ENCODE peak calls at places on chromosomes 5 and 9, in seven cellular contexts. Y, N, L, D, B, G and C are unnamed samples.

GRCh38 chr9:83141887-83142286 is 78.9 kb upstream of the RASEF start:
- DNase-seq in D (no peak), G (no peak), B (no peak), N (no peak), L (no peak), Y (no peak), C (no peak)

GRCh38 chr5:33240552-33240951 is 200.2 kb upstream of the TARS1 start:
- DNase-seq in D (no peak), Y (no peak), L (no peak), N (no peak), G (no peak), B (no peak), C (no peak)

GRCh38 chr5:82405166-82405565 is 127.0 kb upstream of the RPS23 start:
- DNase-seq in D (no peak), Y (no peak), B (no peak), L (peak; percentile 68), N (no peak), G (no peak), C (no peak)

GRCh38 chr5:160772854-160773253 is 79.2 kb downstream of the ATP10B start:
- DNase-seq in G (no peak), L (no peak), N (no peak), B (no peak), Y (no peak), D (no peak), C (no peak)

GRCh38 chr9:88782931-88783451 is 208.3 kb upstream of the S1PR3 start:
- DNase-seq in N (no peak), D (no peak), Y (no peak), B (no peak), G (no peak), L (no peak), C (no peak)

GRCh38 chr5:135206862-135207261 is 172.8 kb upstream of the PITX1 start:
- DNase-seq in B (no peak), N (no peak), D (no peak), G (no peak), Y (no peak), L (no peak), C (no peak)

GRCh38 chr5:130871346-130872086 is 293.5 kb downstream of the HINT1 start:
- DNase-seq in Y (peak; percentile 63), D (peak; percentile 46), B (no peak), L (no peak), G (no peak), N (no peak), C (no peak)

GRCh38 chr5:134125195-134126015 is 10.9 kb downstream of the TCF7 start:
- DNase-seq in G (no peak), N (peak; percentile 75), Y (peak; percentile 57), L (peak; percentile 75), D (peak; percentile 41), B (peak; percentile 65), C (no peak)

GRCh38 chr5:153880094-153880493 is 158.6 kb downstream of the FAM114A2 start:
- DNase-seq in B (no peak), Y (no peak), N (no peak), G (no peak), D (no peak), L (no peak), C (no peak)

GRCh38 chr5:138654281-138654867 is 79.2 kb upstream of the HSPA9 start:
- DNase-seq in G (no peak), L (peak; percentile 64), N (peak; percentile 13), D (no peak), B (no peak), Y (no peak), C (peak; percentile 20)

GRCh38 chr9:5587024-5587423 is 41.9 kb upstream of the RIC1 start:
- DNase-seq in L (peak; percentile 59), N (peak; percentile 52), Y (no peak), B (no peak), G (no peak), D (no peak), C (no peak)

GRCh38 chr5:122126711-122127385 is 2.5 kb upstream of the ZNF474 start:
- DNase-seq in D (no peak), N (peak; percentile 36), Y (peak; percentile 22), B (no peak), L (no peak), G (no peak), C (no peak)

GRCh38 chr5:35098214-35098613 is 50.5 kb upstream of the AGXT2 start:
- DNase-seq in L (no peak), Y (no peak), G (no peak), D (no peak), N (no peak), B (no peak), C (no peak)

GRCh38 chr5:69276422-69277174 is 41.9 kb downstream of the CDK7 start:
- DNase-seq in D (no peak), L (no peak), Y (no peak), G (no peak), N (no peak), B (no peak), C (no peak)

GRCh38 chr9:110753734-110754231 is 85.2 kb downstream of the MUSK start:
- DNase-seq in N (no peak), L (no peak), G (no peak), D (no peak), Y (no peak), B (no peak), C (no peak)

GRCh38 chr5:127056896-127057295 is 16.4 kb downstream of the C5orf63 start:
- DNase-seq in B (no peak), G (no peak), D (no peak), N (no peak), Y (no peak), L (no peak), C (no peak)

GRCh38 chr9:123389698-123390097 is 33.7 kb downstream of the CRB2 start:
- DNase-seq in G (no peak), L (no peak), B (no peak), Y (no peak), N (no peak), D (no peak), C (no peak)

GRCh38 chr9:22107646-22108045 is 98.5 kb upstream of the CDKN2B start:
- DNase-seq in L (no peak), N (no peak), B (no peak), G (no peak), D (no peak), Y (no peak), C (no peak)

GRCh38 chr5:38724301-38725030 is 121.3 kb upstream of the OSMR start:
- DNase-seq in N (no peak), B (no peak), L (no peak), G (no peak), D (no peak), Y (no peak), C (no peak)

GRCh38 chr5:174503461-174504265 is 220.7 kb upstream of the MSX2 start:
- DNase-seq in D (no peak), N (peak; percentile 36), Y (no peak), L (peak; percentile 56), B (no peak), G (no peak), C (no peak)

GRCh38 chr5:59067976-59068651 is 485.2 kb downstream of the RAB3C start:
- DNase-seq in L (no peak), B (no peak), Y (no peak), D (no peak), N (no peak), G (no peak), C (no peak)

GRCh38 chr5:78527054-78527884 is 121.3 kb downstream of the LHFPL2 start:
- DNase-seq in D (peak; percentile 54), L (peak; percentile 70), G (no peak), N (no peak), Y (peak; percentile 78), B (peak; percentile 50), C (no peak)

DNA sequence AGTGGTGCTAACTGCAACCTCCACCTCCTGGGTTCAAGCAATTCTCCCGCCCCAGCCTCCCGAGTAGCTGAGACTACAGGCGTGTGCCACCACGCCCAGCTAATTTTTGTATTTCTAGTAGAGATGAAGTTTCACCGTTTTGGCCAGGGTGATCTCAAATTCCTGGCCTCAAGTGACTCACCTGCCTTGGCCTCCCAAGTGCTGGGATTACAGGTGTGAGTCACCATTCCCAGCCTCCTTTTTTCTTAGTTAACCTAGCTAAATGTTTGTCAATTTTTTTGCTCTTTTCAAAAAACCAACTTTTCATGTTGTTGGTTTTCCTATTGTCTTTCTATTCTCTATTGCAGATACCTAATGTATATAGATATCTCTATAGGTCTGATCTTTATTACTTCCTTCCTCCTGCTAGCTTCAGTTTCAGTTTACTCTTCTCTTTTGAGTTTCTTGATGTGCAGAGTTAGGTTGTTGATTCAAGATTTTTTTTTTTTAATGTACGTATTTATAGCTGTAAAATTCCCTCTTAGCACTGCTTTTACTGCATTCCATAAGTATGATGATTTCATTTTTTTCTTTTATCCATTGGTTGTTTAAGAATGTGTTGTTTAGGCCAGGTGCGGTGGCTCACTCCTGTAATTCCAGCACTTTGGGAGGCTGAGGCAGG is 32.9 kb downstream of the FGD3 start:
- DNase-seq in L (peak; percentile 77), B (no peak), D (no peak), N (no peak), Y (no peak), G (no peak), C (no peak)
- H3K9me3 ChIP-seq in L (peaks cover 57% of the 10 kb centered on the region), B (no peaks in the 10 kb centered on the region), D (peaks cover 23% of the 10 kb centered on the region), N (peaks cover 8% of the 10 kb centered on the region), Y (no peaks in the 10 kb centered on the region), G (peaks cover 6% of the 10 kb centered on the region), C (no peaks in the 10 kb centered on the region)

DNA sequence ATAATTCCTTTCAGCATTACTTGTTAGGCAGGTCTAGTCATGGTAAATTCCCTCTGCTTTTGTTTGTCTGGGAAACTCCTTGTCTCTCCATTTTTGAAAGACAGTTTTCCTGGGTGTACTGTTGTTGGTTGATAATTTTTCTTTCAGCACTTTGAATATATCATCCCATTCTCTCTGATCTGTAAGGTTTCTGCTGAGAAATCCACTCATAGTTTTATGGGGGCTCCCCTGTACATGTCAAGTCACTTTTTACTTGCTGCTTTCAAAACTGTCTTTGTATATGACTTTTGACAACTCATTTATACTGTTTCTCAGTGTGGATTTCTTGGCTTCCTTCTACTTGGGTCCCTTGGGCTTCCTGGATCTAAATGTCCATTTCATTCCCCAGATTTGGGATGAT is 16.5 kb downstream of the MEIKIN start:
- DNase-seq in N (no peak), L (no peak), Y (no peak), B (no peak), D (no peak), G (no peak), C (no peak)
- H3K9me3 ChIP-seq in N (peaks cover 4% of the 10 kb centered on the region), L (no peaks in the 10 kb centered on the region), Y (no peaks in the 10 kb centered on the region), B (no peaks in the 10 kb centered on the region), D (peaks cover 73% of the 10 kb centered on the region), G (peaks cover 17% of the 10 kb centered on the region), C (peaks cover 3% of the 10 kb centered on the region)

DNA sequence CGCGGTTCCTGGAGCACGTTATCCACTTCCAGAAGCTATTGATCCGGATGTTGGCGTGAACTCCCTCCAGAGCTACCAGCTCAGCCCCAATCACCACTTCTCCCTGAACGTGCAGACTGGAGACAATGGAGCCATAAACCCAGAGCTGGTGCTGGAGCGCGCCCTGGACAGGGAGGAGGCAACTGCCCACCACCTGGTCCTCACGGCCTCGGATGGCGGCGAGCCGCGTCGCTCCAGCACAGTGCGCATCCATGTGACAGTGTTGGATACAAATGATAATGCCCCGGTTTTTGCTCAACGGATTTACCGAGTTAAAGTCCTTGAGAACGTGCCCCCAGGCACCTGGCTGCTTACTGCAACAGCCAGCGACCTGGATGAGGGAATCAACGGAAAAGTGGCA is 809 bp downstream of the PCDHGA9 start:
- DNase-seq in G (no peak), D (no peak), L (no peak), N (no peak), B (no peak), Y (no peak), C (no peak)
- H3K9me3 ChIP-seq in G (peaks cover 46% of the 10 kb centered on the region), D (peaks cover 100% of the 10 kb centered on the region), L (no peaks in the 10 kb centered on the region), N (peaks cover 66% of the 10 kb centered on the region), B (peaks cover 2% of the 10 kb centered on the region), Y (no peaks in the 10 kb centered on the region), C (peaks cover 4% of the 10 kb centered on the region)

GRCh38 chr9:103397868-103398600 is 402.9 kb downstream of the CYLC2 start:
- DNase-seq in D (no peak), B (peak; percentile 19), Y (no peak), N (no peak), L (peak; percentile 36), G (no peak), C (no peak)

GRCh38 chr9:103399535-103399934 is 404.4 kb downstream of the CYLC2 start:
- DNase-seq in Y (no peak), B (no peak), G (no peak), D (no peak), L (no peak), N (no peak), C (no peak)
- H3K9me3 ChIP-seq in Y (no peaks in the 10 kb centered on the region), B (no peaks in the 10 kb centered on the region), G (no peaks in the 10 kb centered on the region), D (no peaks in the 10 kb centered on the region), L (no peaks in the 10 kb centered on the region), N (peaks cover 16% of the 10 kb centered on the region), C (no peaks in the 10 kb centered on the region)